ENCODE peak calls at places on chromosomes 6 and 20, in six cellular contexts. N, U, R, A, F and O are unnamed samples.

GRCh38 chr20:4613184-4613583 is 108.5 kb upstream of the PRND start:
- DNase-seq in U (peak; percentile 53), F (no peak), A (no peak), R (no peak), N (no peak), O (peak; percentile 33)

GRCh38 chr20:32752458-32753250 is 9.4 kb upstream of the COMMD7 start:
- DNase-seq in N (no peak), F (no peak), R (peak; percentile 89), U (peak; percentile 71), A (no peak), O (peak; percentile 72)

GRCh38 chr6:23980965-23981364 is 145.1 kb upstream of the NRSN1 start:
- DNase-seq in U (peak; percentile 12), F (no peak), N (no peak), R (peak; percentile 12), A (no peak), O (no peak)

GRCh38 chr20:37911838-37912273 is 8.9 kb downstream of the VSTM2L start:
- DNase-seq in F (no peak), N (peak; percentile 85), R (peak; percentile 47), U (peak; percentile 77), A (no peak), O (peak; percentile 39)

GRCh38 chr6:3991941-3992340 is 87.0 kb downstream of the FAM217A start:
- DNase-seq in F (no peak), U (no peak), R (no peak), N (no peak), A (no peak), O (no peak)

GRCh38 chr6:18117136-18117535 is 5.3 kb downstream of the NHLRC1 start:
- DNase-seq in U (no peak), R (no peak), N (no peak), F (no peak), A (no peak), O (no peak)

GRCh38 chr6:14079433-14079832 is 38.1 kb upstream of the CD83 start:
- DNase-seq in N (no peak), F (no peak), R (no peak), U (no peak), A (no peak), O (no peak)

GRCh38 chr6:4402477-4402976 is 267.2 kb upstream of the ECI2 start:
- DNase-seq in F (no peak), R (peak; percentile 88), U (peak; percentile 87), A (no peak), N (no peak), O (peak; percentile 86)

GRCh38 chr6:37177083-37177949 is 7.4 kb downstream of the PIM1 start:
- DNase-seq in A (no peak), U (no peak), N (no peak), F (no peak), R (no peak), O (no peak)

GRCh38 chr6:156977527-156978291 is 200.5 kb downstream of the ARID1B start:
- DNase-seq in A (no peak), U (peak; percentile 29), N (no peak), F (no peak), R (peak; percentile 77), O (peak; percentile 22)

GRCh38 chr20:9392892-9393857 is 121.2 kb upstream of the LAMP5 start:
- DNase-seq in A (peak; percentile 61), F (no peak), U (peak; percentile 91), R (peak; percentile 68), N (peak; percentile 79), O (peak; percentile 89)

GRCh38 chr6:148509152-148509571 is 166.5 kb downstream of the SASH1 start:
- DNase-seq in U (no peak), A (no peak), N (no peak), R (peak; percentile 68), F (no peak), O (no peak)

GRCh38 chr6:160071805-160072687 is 49.6 kb upstream of the SLC22A1 start:
- DNase-seq in U (peak; percentile 18), A (peak; percentile 10), N (no peak), R (no peak), F (no peak), O (peak; percentile 6)

GRCh38 chr20:19775353-19776201 is 17.5 kb downstream of the RIN2 start:
- DNase-seq in A (no peak), U (peak; percentile 61), N (no peak), F (no peak), R (no peak), O (peak; percentile 33)

GRCh38 chr20:32227744-32228688 is 20.3 kb downstream of the POFUT1 start:
- DNase-seq in U (no peak), N (no peak), F (no peak), R (no peak), A (no peak), O (no peak)

GRCh38 chr6:21265264-21266044 is 328.1 kb upstream of the SOX4 start:
- DNase-seq in N (no peak), R (peak; percentile 72), A (no peak), U (no peak), F (no peak), O (no peak)

GRCh38 chr6:90811596-90812226 is 224.8 kb upstream of the MAP3K7 start:
- DNase-seq in N (no peak), U (no peak), R (no peak), F (no peak), A (no peak), O (no peak)

GRCh38 chr20:57361517-57361916 is 10.5 kb downstream of the RAE1 start:
- DNase-seq in N (no peak), U (peak; percentile 87), F (no peak), A (no peak), R (peak; percentile 89), O (peak; percentile 92)

GRCh38 chr6:42268835-42269204 is 51.2 kb upstream of the MRPS10 start:
- DNase-seq in F (no peak), A (no peak), U (no peak), R (no peak), N (no peak), O (no peak)

GRCh38 chr6:68990313-68990712 is 355.2 kb downstream of the ADGRB3 start:
- DNase-seq in F (no peak), A (no peak), N (no peak), R (no peak), U (no peak), O (no peak)

GRCh38 chr6:137722749-137723272 is 144.2 kb upstream of the TNFAIP3 start:
- DNase-seq in N (no peak), R (no peak), U (no peak), F (no peak), A (no peak), O (no peak)

GRCh38 chr6:31588871-31589650 is 3.0 kb downstream of the LST1 start:
- DNase-seq in A (no peak), N (peak; percentile 31), F (no peak), R (peak; percentile 25), U (no peak), O (no peak)